ENCODE peak calls at places on chromosomes 13 and 19, in ten cellular contexts. T is endothelial cell, M is GM10248, H is heart right ventricle, V is AG04449, I is ovary, J is osteocyte, S is BE2C, D is RWPE1, A is choroid plexus epithelial cell. O is an unnamed sample.

GRCh38 chr19:32067686-32068085 is 277.7 kb upstream of the ZNF507 start:
- DNase-seq in T (no peak), M (no peak), H (no peak), V (no peak), I (no peak), J (no peak), S (no peak), D (no peak), A (no peak), O (no peak)

GRCh38 chr13:33351324-33351723 is 65.8 kb upstream of the STARD13 start:
- DNase-seq in T (no peak), M (peak; percentile 24), H (no peak), V (no peak), I (no peak), J (no peak), S (no peak), D (no peak), A (peak; percentile 83), O (no peak)

GRCh38 chr19:1007399-1007745 is 7.2 kb downstream of the GRIN3B start:
- DNase-seq in T (no peak), M (no peak), H (no peak), V (no peak), I (no peak), J (no peak), S (no peak), D (no peak), A (no peak), O (no peak)

GRCh38 chr19:47035127-47035494 is 13.3 kb downstream of the TMEM160 start:
- DNase-seq in T (no peak), M (no peak), H (no peak), V (no peak), I (no peak), J (no peak), S (no peak), D (no peak), A (peak; percentile 11), O (no peak)

GRCh38 chr13:111184685-111185401 is 69.7 kb downstream of the ARHGEF7 start:
- DNase-seq in T (no peak), M (peak; percentile 81), H (no peak), V (no peak), I (no peak), J (no peak), S (peak; percentile 34), D (no peak), A (peak; percentile 52), O (no peak)

GRCh38 chr19:16824658-16825311 is 4.4 kb upstream of the SIN3B start:
- DNase-seq in T (no peak), M (no peak), H (no peak), V (no peak), I (no peak), J (no peak), S (no peak), D (no peak), A (peak; percentile 41), O (no peak)

GRCh38 chr19:1066748-1067340 is at the start of gene ARHGAP45:
- DNase-seq in T (no peak), M (peak; percentile 87), H (peak; percentile 55), V (no peak), I (no peak), J (no peak), S (no peak), D (no peak), A (no peak), O (no peak)

GRCh38 chr19:43152217-43152616 is 34.1 kb downstream of the PSG5 start:
- DNase-seq in T (no peak), M (no peak), H (no peak), V (no peak), I (no peak), J (no peak), S (no peak), D (no peak), A (peak; percentile 2), O (no peak)

GRCh38 chr19:16330811-16331690 is 6.4 kb downstream of the KLF2 start:
- DNase-seq in T (no peak), M (no peak), H (no peak), V (no peak), I (no peak), J (no peak), S (no peak), D (no peak), A (no peak), O (no peak)

GRCh38 chr13:80921556-80921955 is 580.6 kb upstream of the SPRY2 start:
- DNase-seq in T (no peak), M (no peak), H (no peak), V (no peak), I (no peak), J (no peak), S (no peak), D (no peak), A (peak; percentile 40), O (no peak)

GRCh38 chr13:80928241-80928640 is 587.3 kb upstream of the SPRY2 start:
- DNase-seq in T (no peak), M (no peak), H (no peak), V (no peak), I (no peak), J (no peak), S (no peak), D (no peak), A (no peak), O (no peak)

GRCh38 chr13:80924596-80924995 is 583.7 kb upstream of the SPRY2 start:
- DNase-seq in T (no peak), M (no peak), H (no peak), V (no peak), I (no peak), J (no peak), S (peak; percentile 34), D (no peak), A (peak; percentile 80), O (no peak)

GRCh38 chr13:80921971-80922370 is 581.0 kb upstream of the SPRY2 start:
- DNase-seq in T (no peak), M (no peak), H (no peak), V (no peak), I (no peak), J (no peak), S (no peak), D (no peak), A (peak; percentile 13), O (no peak)

DNA sequence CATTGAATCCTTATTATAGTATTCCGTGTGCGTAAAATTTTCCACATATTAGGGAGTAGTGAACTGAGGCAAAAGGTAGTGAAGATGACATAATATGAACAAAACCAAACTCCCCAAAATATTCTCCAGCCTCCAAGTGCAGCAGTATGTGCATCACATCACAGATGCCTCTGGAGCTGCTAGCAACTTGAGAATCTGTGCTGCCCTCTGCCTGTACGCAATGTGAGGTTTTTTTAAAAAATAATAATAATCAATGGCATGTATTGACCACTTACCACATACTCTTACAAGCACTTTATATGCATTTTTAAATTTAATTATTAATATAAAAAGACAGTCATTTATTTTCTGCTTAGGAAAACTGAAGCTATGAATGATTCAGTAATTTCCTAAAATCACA is 583.0 kb upstream of the SPRY2 start:
- DNase-seq in T (no peak), M (no peak), H (no peak), V (no peak), I (no peak), J (no peak), S (peak; percentile 21), D (no peak), A (peak; percentile 36), O (no peak)
- TF ChIP-seq CTCF in T (no peak), M (peak; percentile 19), H (peak; percentile 52), V (no peak), I (no peak), J (peak; percentile 48), S (peak; percentile 54), D (no peak), A (peak; percentile 53), O (peak; percentile 54)

DNA sequence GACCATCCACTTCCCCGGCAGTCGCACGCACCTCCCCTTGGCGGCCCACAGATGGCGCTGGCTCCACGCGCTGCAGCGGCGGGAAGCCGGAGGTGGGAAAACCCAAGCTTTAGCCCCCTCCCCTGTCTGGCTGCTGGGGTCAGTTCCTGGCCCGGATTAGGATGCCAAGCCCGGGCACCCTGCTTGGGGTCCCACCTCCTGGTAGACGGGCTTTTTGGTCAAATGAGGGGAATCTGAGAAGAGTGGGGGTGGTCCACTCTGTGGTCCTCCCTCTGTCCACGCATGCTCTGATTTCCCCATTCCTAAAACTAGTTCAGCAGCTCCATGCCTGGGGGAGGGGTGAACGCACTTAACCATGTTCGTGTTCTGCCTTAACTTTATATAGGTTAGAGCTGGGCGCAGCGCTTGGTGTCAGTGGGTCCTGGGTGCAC is 8.1 kb upstream of the ADGRE2 start:
- DNase-seq in T (peak; percentile 68), M (peak; percentile 62), H (peak; percentile 21), V (no peak), I (no peak), J (peak; percentile 57), S (peak; percentile 20), D (peak; percentile 36), A (peak; percentile 33), O (peak; percentile 65)
- TF ChIP-seq CTCF in T (peak; percentile 85), M (peak; percentile 82), H (peak; percentile 48), V (peak; percentile 67), I (no peak), J (peak; percentile 50), S (peak; percentile 56), D (peak; percentile 95), A (peak; percentile 88), O (peak; percentile 81)

GRCh38 chr19:40807147-40808020 is 8.4 kb downstream of the EGLN2 start:
- DNase-seq in T (peak; percentile 47), M (no peak), H (no peak), V (no peak), I (no peak), J (no peak), S (no peak), D (peak; percentile 14), A (peak; percentile 35), O (no peak)
- TF ChIP-seq CTCF in T (peak; percentile 37), M (peak; percentile 23), H (no peak), V (peak; percentile 24), I (no peak), J (peak; percentile 41), S (peak; percentile 36), D (no peak), A (peak; percentile 45), O (peak; percentile 48)

GRCh38 chr19:38543807-38544568 is 73.8 kb downstream of the MAP4K1 start:
- DNase-seq in T (no peak), M (peak; percentile 75), H (peak; percentile 38), V (peak; percentile 12), I (peak; percentile 46), J (no peak), S (peak; percentile 96), D (peak; percentile 94), A (peak; percentile 89), O (no peak)
- TF ChIP-seq CTCF in T (peak; percentile 33), M (peak; percentile 28), H (peak; percentile 75), V (no peak), I (no peak), J (no peak), S (peak; percentile 68), D (peak; percentile 68), A (peak; percentile 67), O (no peak)

DNA sequence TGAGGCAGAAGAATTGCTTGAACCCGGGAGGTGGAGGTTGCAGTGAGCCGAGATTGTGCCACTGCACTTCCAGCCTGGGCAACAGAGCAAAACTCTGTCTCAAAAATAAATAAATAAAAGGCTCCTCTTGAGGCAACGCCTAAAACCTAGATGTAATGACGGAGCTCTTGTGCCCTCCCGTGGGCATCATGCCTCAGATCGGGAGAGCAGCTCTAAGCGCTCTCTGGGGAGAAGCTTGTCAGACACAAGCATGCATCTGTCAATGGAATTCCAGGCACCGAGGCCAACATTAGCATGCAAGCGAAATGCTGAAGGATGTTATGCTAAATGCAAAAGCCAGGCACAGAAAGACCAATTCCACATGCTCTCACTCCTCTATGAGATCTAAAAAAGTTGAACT is 45.6 kb upstream of the MRI1 start:
- DNase-seq in T (no peak), M (no peak), H (peak; percentile 37), V (peak; percentile 53), I (no peak), J (no peak), S (peak; percentile 48), D (peak; percentile 36), A (peak; percentile 48), O (no peak)
- TF ChIP-seq CTCF in T (no peak), M (no peak), H (peak; percentile 62), V (peak; percentile 53), I (no peak), J (peak; percentile 64), S (peak; percentile 47), D (no peak), A (peak; percentile 28), O (peak; percentile 48)